ENCODE peak calls at places on chromosomes 6 and 20, in four cellular contexts. E is AG10803, C is psoas muscle, Q is choroid plexus epithelial cell. H is an unnamed sample.

GRCh38 chr6:163661271-163661671 is 246.8 kb downstream of the QKI start:
- DNase-seq in Q (no peak), E (no peak), C (no peak), H (no peak)

GRCh38 chr6:155436981-155437749 is 18.5 kb downstream of the NOX3 start:
- DNase-seq in E (no peak), Q (peak), C (no peak), H (no peak)

GRCh38 chr6:83514877-83515466 is 2.6 kb downstream of the PRSS35 start:
- DNase-seq in Q (peak), E (peak), C (no peak), H (peak)

GRCh38 chr20:49245921-49246740 is 26.9 kb downstream of the DDX27 start:
- DNase-seq in C (no peak), E (peak), Q (peak), H (peak)

GRCh38 chr20:50967621-50968020 is 9.0 kb downstream of the MOCS3 start:
- DNase-seq in C (no peak), E (no peak), Q (no peak), H (no peak)

GRCh38 chr6:121965739-121966138 is 433.7 kb upstream of the HSF2 start:
- DNase-seq in C (peak), Q (no peak), E (peak), H (no peak)

GRCh38 chr6:150202404-150202803 is 59.6 kb downstream of the PPP1R14C start:
- DNase-seq in C (no peak), E (no peak), Q (no peak), H (peak)

GRCh38 chr6:153170511-153170910 is 39.4 kb upstream of the RGS17 start:
- DNase-seq in Q (peak), E (peak), C (no peak), H (peak)

GRCh38 chr20:11274137-11274536 is 600.3 kb upstream of the JAG1 start:
- DNase-seq in E (peak), Q (peak), C (no peak), H (peak)

GRCh38 chr6:101803146-101803545 is 409.6 kb downstream of the GRIK2 start:
- DNase-seq in E (no peak), C (no peak), Q (peak), H (no peak)

GRCh38 chr6:157514659-157515496 is 133.9 kb downstream of the ZDHHC14 start:
- DNase-seq in E (peak), C (peak), Q (peak), H (peak)

GRCh38 chr6:119207973-119208725 is 129.7 kb upstream of the FAM184A start:
- DNase-seq in C (no peak), E (peak), Q (peak), H (no peak)

GRCh38 chr6:15662246-15663056 is at the start of gene DTNBP1:
- DNase-seq in Q (peak), C (peak), E (peak), H (peak)

GRCh38 chr20:50379049-50379990 is 130.9 kb upstream of the PTPN1 start:
- DNase-seq in Q (peak), E (peak), C (peak), H (peak)

GRCh38 chr6:53673138-53673801 is 7.7 kb upstream of the KLHL31 start:
- DNase-seq in E (peak), C (no peak), Q (peak), H (peak)

GRCh38 chr6:133964052-133964451 is 11.0 kb downstream of the TBPL1 start:
- DNase-seq in Q (peak), C (no peak), E (peak), H (peak)

GRCh38 chr6:157669747-157670216 is 153.3 kb upstream of the SNX9 start:
- DNase-seq in E (peak), C (peak), Q (peak), H (peak)

GRCh38 chr20:9439806-9440205 is 74.6 kb upstream of the LAMP5 start:
- DNase-seq in Q (no peak), C (no peak), E (no peak), H (peak)

GRCh38 chr20:54219751-54220426 is 12.0 kb downstream of the PFDN4 start:
- DNase-seq in C (no peak), E (peak), Q (peak), H (peak)

GRCh38 chr6:2296781-2297180 is 51.4 kb upstream of the GMDS start:
- DNase-seq in C (no peak), Q (no peak), E (no peak), H (no peak)

GRCh38 chr20:58048096-58048702 is 180.3 kb downstream of the ANKRD60 start:
- DNase-seq in Q (peak), C (no peak), E (peak), H (peak)

GRCh38 chr6:130781557-130781956 is 45.6 kb upstream of the SMLR1 start:
- DNase-seq in Q (no peak), E (no peak), C (no peak), H (no peak)

GRCh38 chr6:129845696-129846095 is 15.4 kb downstream of the TMEM244 start:
- DNase-seq in E (no peak), Q (no peak), C (no peak), H (no peak)

GRCh38 chr6:10338151-10338550 is 76.7 kb downstream of the TFAP2A start:
- DNase-seq in Q (no peak), E (no peak), C (no peak), H (no peak)

GRCh38 chr6:11425431-11425871 is 112.1 kb upstream of the TMEM170B start:
- DNase-seq in C (no peak), Q (no peak), E (no peak), H (no peak)

GRCh38 chr6:28817808-28818145 is 106.0 kb downstream of the TRIM27 start:
- DNase-seq in E (no peak), Q (no peak), C (no peak), H (no peak)
- H3K4me3 ChIP-seq in E (no peak), Q (no peak), C (no peak), H (no peak)

DNA sequence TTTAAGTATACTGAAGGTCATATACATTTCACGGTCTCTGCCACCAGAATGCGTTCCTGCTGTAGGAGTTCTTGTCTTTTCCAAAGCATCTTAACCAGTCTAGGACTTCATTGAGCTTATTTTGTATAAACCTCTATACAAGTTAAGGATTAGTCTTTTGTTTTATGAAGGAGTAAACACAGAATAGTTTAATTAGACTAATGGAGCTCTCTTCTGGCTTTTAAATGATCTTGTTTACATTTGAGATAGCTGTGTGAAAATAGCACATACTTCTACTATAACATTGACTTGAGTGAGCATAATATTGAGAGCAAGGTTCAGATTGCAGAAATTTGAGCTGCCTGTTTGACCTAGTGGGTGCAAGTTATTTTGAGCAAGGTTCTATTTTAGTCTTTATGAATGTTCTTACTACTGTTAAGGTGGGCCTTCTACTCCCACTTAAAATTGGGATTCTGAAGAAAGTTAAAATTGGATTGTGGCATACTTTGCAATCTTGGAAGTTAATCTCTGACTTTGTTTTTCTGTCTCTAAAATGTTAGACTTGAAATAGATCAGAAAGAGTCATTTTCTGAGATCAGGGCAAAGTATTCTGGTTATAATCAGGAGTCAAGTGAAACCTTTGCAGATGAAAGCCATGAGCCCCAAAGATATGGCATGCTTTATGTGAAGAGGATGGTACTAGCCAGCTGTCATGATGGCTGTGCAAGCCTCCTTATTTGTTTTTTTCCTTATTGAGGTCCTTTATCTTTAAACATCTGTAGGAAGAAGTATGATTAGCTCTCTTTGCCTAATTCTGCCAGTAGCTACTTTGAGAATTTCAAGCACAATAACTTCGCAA is 41.8 kb downstream of the RPRD1B start:
- DNase-seq in C (no peak), Q (peak), E (no peak), H (no peak)
- H3K4me3 ChIP-seq in C (peak), Q (no peak), E (no peak), H (no peak)

GRCh38 chr6:160933256-160933655 is 58.3 kb upstream of the MAP3K4 start:
- DNase-seq in E (no peak), Q (no peak), C (no peak), H (no peak)

GRCh38 chr6:160934157-160934556 is 57.4 kb upstream of the MAP3K4 start:
- DNase-seq in C (no peak), Q (no peak), E (no peak), H (no peak)

GRCh38 chr6:160930547-160931377 is 60.8 kb upstream of the MAP3K4 start:
- DNase-seq in C (peak), E (peak), Q (peak), H (peak)

GRCh38 chr6:160929831-160930230 is 61.7 kb upstream of the MAP3K4 start:
- DNase-seq in E (no peak), C (no peak), Q (no peak), H (no peak)

DNA sequence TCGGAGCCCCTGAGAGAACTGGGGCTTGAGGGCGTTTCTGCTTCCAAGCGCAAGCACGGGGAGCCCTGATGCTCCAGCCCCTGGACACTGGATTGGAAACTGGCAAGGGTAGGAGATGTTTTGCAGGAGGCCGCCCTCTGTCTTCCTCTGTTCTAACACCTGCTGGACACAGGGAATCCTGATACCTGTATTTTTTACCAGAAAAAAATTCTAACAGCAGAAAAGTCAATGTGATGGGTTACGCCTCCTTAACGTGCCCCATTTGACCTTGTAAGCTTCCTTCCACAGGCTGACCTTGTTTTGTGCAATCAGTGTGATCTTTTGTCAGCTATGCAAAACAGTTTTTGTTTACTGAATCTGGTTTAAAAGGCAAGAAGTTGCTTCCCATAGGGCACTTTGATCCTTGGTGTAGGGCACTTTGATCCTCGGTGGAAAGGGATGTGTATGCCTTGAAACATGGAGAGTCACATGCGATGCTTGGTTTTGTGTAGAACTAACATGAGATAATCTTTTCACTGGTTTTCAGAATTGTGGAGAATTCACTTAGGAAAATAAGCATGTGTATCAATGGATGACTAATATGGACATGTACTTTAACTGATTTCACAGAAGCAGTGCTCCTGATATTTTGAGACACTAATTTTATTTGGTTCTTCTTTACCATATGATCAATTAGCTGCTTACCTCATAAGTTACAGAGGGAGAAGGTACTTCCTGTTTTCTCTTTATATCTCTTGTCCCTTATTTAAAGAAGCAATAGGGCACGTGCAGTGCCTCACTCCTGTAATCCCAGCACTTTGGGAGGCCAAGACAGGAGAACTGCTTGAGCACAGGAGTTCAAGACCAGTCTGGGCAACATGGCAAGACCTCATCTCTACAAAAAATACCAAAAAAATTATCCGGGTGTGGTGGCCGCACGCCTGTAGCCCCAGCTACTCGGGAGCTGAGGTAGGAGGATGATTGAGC is 59.9 kb upstream of the MAP3K4 start:
- DNase-seq in Q (no peak), E (peak), C (no peak), H (no peak)
- H3K4me3 ChIP-seq in Q (peak), E (peak), C (peak), H (peak)

DNA sequence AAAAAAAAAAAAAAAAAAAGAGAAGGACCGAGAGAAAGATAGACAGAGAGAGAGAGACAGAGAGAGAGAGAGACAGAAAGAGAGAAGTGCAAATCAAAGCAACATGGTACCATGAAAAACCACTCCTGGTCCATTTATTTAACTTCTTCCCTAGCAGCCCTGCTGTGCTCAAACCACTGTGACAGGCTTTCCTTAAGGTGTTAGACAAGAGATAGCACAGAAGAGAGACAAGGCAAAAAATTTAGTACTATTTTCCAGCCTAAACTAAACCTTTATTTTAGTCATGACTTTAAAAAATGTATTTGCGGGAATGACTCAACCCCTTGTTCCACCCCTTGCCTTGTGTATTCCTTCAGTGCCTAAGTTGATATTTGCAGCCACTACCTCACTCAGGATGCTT is 437 bp downstream of the RIPOR2 start:
- DNase-seq in C (no peak), Q (peak), E (no peak), H (peak)
- H3K4me3 ChIP-seq in C (no peak), Q (no peak), E (no peak), H (no peak)

H was measured in bronchial epithelial cell.